ENCODE peak calls at places on chromosomes 4 and X, in eight cellular contexts. W, Q, L, A, F, N, R and B are unnamed samples.

GRCh38 chrX:56113785-56114436 is 118.2 kb upstream of the KLF8 start:
- DNase-seq in W (no peak), Q (no peak), L (no peak), A (no peak), F (no peak), N (no peak), R (no peak), B (no peak)

GRCh38 chr4:186900232-186900900 is 176.7 kb upstream of the FAT1 start:
- DNase-seq in W (no peak), Q (peak), L (no peak), A (no peak), F (no peak), N (no peak), R (no peak), B (no peak)

GRCh38 chrX:38277802-38278201 is 49.5 kb downstream of the RPGR start:
- DNase-seq in W (no peak), Q (no peak), L (no peak), A (no peak), F (no peak), N (no peak), R (no peak), B (no peak)

GRCh38 chr4:6271206-6271605 is 1.6 kb downstream of the WFS1 start:
- DNase-seq in W (no peak), Q (no peak), L (no peak), A (no peak), F (no peak), N (no peak), R (no peak), B (no peak)

GRCh38 chrX:727738-728621 is 97.4 kb downstream of the SHOX start:
- DNase-seq in W (no peak), Q (no peak), L (no peak), A (no peak), F (no peak), N (no peak), R (no peak), B (no peak)

GRCh38 chr4:122456228-122457106 is at the start of gene IL2:
- DNase-seq in W (no peak), Q (no peak), L (no peak), A (no peak), F (no peak), N (no peak), R (peak), B (no peak)

GRCh38 chrX:1725472-1725871 is 110.6 kb downstream of the ASMT start:
- DNase-seq in W (no peak), Q (no peak), L (no peak), A (no peak), F (no peak), N (no peak), R (no peak), B (no peak)

GRCh38 chrX:4936315-4936714 is 1222.9 kb upstream of the PRKX start:
- DNase-seq in W (no peak), Q (no peak), L (no peak), A (no peak), F (no peak), N (no peak), R (no peak), B (no peak)

GRCh38 chr4:6606465-6607235 is 31.7 kb downstream of the MAN2B2 start:
- DNase-seq in W (no peak), Q (no peak), L (no peak), A (no peak), F (no peak), N (no peak), R (no peak), B (no peak)

GRCh38 chr4:6071191-6071958 is 53.1 kb upstream of the C4orf50 start:
- DNase-seq in W (no peak), Q (no peak), L (no peak), A (no peak), F (no peak), N (no peak), R (no peak), B (no peak)

GRCh38 chr4:185925910-185926360 is 113.9 kb upstream of the SORBS2 start:
- DNase-seq in W (no peak), Q (no peak), L (no peak), A (no peak), F (no peak), N (no peak), R (peak), B (no peak)

GRCh38 chr4:138114434-138114833 is 127.7 kb downstream of the SLC7A11 start:
- DNase-seq in W (no peak), Q (no peak), L (no peak), A (no peak), F (no peak), N (no peak), R (no peak), B (no peak)

GRCh38 chrX:28966335-28966734 is 379.1 kb downstream of the IL1RAPL1 start:
- DNase-seq in W (no peak), Q (no peak), L (no peak), A (no peak), F (no peak), N (no peak), R (no peak), B (no peak)

GRCh38 chr4:118732591-118733330 is 47.6 kb downstream of the METTL14 start:
- DNase-seq in W (no peak), Q (peak), L (no peak), A (no peak), F (no peak), N (no peak), R (no peak), B (no peak)

GRCh38 chr4:42306221-42307109 is 90.8 kb upstream of the SHISA3 start:
- DNase-seq in W (no peak), Q (no peak), L (no peak), A (no peak), F (no peak), N (no peak), R (no peak), B (no peak)

GRCh38 chr4:125484912-125485311 is 170.2 kb downstream of the FAT4 start:
- DNase-seq in W (no peak), Q (no peak), L (no peak), A (no peak), F (no peak), N (no peak), R (no peak), B (no peak)

GRCh38 chr4:156255205-156255604 is 301.5 kb upstream of the CTSO start:
- DNase-seq in W (no peak), Q (no peak), L (no peak), A (no peak), F (no peak), N (no peak), R (no peak), B (no peak)

GRCh38 chr4:57193164-57193810 is 83.1 kb upstream of the IGFBP7 start:
- DNase-seq in W (no peak), Q (no peak), L (no peak), A (no peak), F (no peak), N (no peak), R (no peak), B (no peak)

GRCh38 chr4:1855334-1856070 is 454 bp downstream of the LETM1 start:
- DNase-seq in W (peak), Q (no peak), L (no peak), A (no peak), F (no peak), N (no peak), R (peak), B (no peak)